ENCODE peak calls at places on chromosome 21, in five cellular contexts. W, N, J, G and Y are unnamed samples.

GRCh38 chr21:44804762-44805161 is 3.1 kb upstream of the UBE2G2 start:
- DNase-seq in W (no peak), N (no peak), J (no peak), G (no peak), Y (no peak)

GRCh38 chr21:26236281-26236680 is 65.7 kb upstream of the APP start:
- DNase-seq in W (no peak), N (no peak), J (no peak), G (no peak), Y (no peak)

GRCh38 chr21:37005548-37006242 is 807 bp upstream of the RIPPLY3 start:
- DNase-seq in W (no peak), N (no peak), J (no peak), G (no peak), Y (no peak)

GRCh38 chr21:33025471-33026298 is at the start of gene OLIG2:
- DNase-seq in W (peak), N (peak), J (no peak), G (peak), Y (no peak)

GRCh38 chr21:36718951-36719501 is 20.1 kb downstream of the SIM2 start:
- DNase-seq in W (no peak), N (no peak), J (no peak), G (no peak), Y (peak)

GRCh38 chr21:45618846-45619485 is 24.6 kb upstream of the PCBP3 start:
- DNase-seq in W (no peak), N (no peak), J (no peak), G (no peak), Y (no peak)

GRCh38 chr21:19529031-19529430 is 1125.4 kb upstream of the TMPRSS15 start:
- DNase-seq in W (no peak), N (no peak), J (no peak), G (no peak), Y (no peak)

GRCh38 chr21:43703068-43703880 is 15.7 kb upstream of the PDXK start:
- DNase-seq in W (no peak), N (peak), J (no peak), G (no peak), Y (peak)

GRCh38 chr21:21226472-21226871 is 228.3 kb downstream of the NCAM2 start:
- DNase-seq in W (no peak), N (no peak), J (no peak), G (no peak), Y (no peak)

GRCh38 chr21:45184869-45185268 is 102.8 kb downstream of the POFUT2 start:
- DNase-seq in W (no peak), N (no peak), J (no peak), G (no peak), Y (no peak)

GRCh38 chr21:43371786-43372185 is 55.1 kb downstream of the SIK1 start:
- DNase-seq in W (no peak), N (no peak), J (no peak), G (no peak), Y (no peak)

GRCh38 chr21:37153193-37153934 is 80.3 kb downstream of the TTC3 start:
- DNase-seq in W (no peak), N (no peak), J (no peak), G (no peak), Y (peak)

DNA sequence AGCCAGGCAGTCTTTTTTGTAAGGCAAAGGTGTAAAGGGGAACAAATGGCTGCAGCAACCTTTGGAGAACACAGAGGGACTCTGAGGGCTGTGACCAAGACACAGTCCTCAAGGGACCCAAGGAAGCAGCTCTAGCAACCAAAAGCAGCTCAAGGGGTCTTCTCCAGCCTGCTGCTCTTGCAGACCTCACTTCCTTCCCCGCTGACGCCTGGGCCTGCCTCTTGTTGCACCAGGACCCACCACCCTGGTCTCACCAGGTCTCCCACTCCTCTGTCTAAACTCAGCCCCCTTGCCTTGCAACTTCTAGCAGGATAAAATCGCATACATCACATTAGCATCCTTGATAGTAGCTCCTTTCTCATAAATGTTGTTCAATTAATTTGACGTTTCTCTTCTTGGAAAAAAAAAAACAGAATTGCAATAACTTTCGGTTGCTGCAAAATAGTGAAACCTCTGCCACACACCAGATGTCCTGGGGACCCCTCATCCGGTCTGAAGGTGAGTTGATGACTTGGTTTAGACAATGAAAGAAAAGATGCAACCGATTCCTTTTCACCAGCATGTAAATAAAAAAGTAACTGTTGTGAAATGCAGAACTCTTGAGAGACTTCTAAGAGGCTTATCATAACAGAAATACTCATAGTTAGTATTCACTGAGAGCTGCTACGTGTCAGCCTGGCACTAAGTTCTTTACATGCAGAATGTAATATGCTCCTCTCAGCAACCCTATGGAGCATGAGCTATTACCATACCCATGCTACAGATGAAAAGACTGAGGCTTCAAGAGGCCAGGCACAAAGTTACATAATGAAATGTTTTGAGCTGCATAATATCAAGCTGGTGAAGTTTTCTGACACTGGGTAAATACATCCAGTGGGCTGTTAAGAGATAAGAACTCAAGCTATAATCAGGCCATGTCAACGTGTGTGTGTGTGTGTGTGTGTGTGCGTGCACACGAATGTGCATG is 58.5 kb downstream of the UMODL1 start:
- DNase-seq in W (no peak), N (no peak), J (no peak), G (no peak), Y (no peak)
- TF ChIP-seq SUZ12 in W (no peak), N (no peak), J (no peak), G (no peak), Y (no peak)

DNA sequence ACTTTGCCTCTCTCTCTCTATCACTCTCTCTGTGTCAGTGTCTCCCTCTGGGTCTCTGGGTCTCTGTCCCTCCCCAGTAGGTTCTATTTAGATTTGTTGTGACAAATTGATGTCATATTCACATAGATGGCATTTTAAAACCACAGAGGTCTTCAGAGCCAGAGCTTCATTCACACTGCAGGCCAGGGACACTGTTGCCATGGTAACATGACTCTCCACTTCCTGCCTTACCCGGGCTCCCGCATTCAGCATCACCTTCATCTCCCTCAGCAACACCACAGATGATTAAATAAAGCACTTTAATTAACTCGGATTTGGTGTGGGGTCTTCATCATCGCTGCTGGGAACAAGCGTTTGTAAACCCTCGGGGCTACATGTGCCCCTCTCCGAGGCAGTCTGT is 132.6 kb downstream of the ETS2 start:
- DNase-seq in W (no peak), N (peak), J (no peak), G (no peak), Y (no peak)
- TF ChIP-seq SUZ12 in W (no peak), N (no peak), J (no peak), G (no peak), Y (no peak)

DNA sequence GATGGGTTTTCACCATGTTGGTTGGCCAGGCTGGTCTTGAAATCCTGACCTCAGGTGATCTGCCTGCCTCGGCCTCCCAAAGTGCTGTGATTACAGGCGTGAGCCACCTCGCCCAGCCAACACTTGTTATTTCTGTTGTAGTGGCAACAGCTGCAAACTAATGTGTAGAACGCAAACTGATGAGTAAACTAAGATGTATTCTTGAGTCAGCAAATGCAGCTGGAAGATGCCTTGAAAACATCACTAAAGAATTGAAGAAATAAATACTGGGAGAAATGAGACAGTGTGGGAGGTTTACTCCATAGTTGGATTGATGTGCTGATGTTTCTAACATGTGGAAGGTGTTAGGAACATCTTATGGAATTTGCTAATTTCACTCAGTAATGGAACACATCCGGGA is 61.3 kb upstream of the KCNE2 start:
- DNase-seq in W (no peak), N (no peak), J (no peak), G (no peak), Y (no peak)
- TF ChIP-seq SUZ12 in W (no peak), N (no peak), J (no peak), G (no peak), Y (no peak)

GRCh38 chr21:16492892-16493291 is 763.1 kb downstream of the USP25 start:
- DNase-seq in W (no peak), N (no peak), J (no peak), G (no peak), Y (no peak)

GRCh38 chr21:16488042-16488441 is 758.3 kb downstream of the USP25 start:
- DNase-seq in W (no peak), N (no peak), J (no peak), G (no peak), Y (no peak)

GRCh38 chr21:16496594-16496993 is 766.8 kb downstream of the USP25 start:
- DNase-seq in W (no peak), N (no peak), J (no peak), G (no peak), Y (no peak)

GRCh38 chr21:16492356-16492755 is 762.6 kb downstream of the USP25 start:
- DNase-seq in W (no peak), N (no peak), J (no peak), G (no peak), Y (no peak)
- TF ChIP-seq SUZ12 in W (no peak), N (no peak), J (no peak), G (no peak), Y (no peak)

GRCh38 chr21:34545079-34545884 is 33.3 kb upstream of the KCNE1 start:
- DNase-seq in W (no peak), N (peak), J (peak), G (no peak), Y (peak)
- TF ChIP-seq SUZ12 in W (no peak), N (no peak), J (no peak), G (no peak), Y (no peak)